ENCODE peak calls at places on chromosome 5, in ten cellular contexts. A is heart right ventricle; P is cerebellar nuclear complex; E is tibial artery; G is stimulated activated naive B cell treated with anti-CD40 and anti-IgM and Interleukin-4, amounts not matched to agents 10 μg/mL and 1 μg/mL and 100 μg/mL, for 72 hours; I is NCI-H510A treated with DMSO at 0.1 percent for 48 hours; W is AG04450; N is aorta; S is sigmoid colon; J is stimulated activated CD4-positive, alpha-beta T cell treated with anti-CD3 and anti-CD28 coated beads, Interleukin-4, amount 100 ng/mL, for 48 hours. K is an unnamed sample.

GRCh38 chr5:150626853-150627276 is 13.6 kb upstream of the SYNPO start:
- DNase-seq in A (peak; percentile 52), P (no peak), E (peak; percentile 90), G (peak; percentile 12), I (no peak), W (no peak), N (peak; percentile 81), S (no peak), J (no peak), K (no peak)

GRCh38 chr5:151509231-151509630 is 61.8 kb downstream of the SLC36A1 start:
- DNase-seq in A (no peak), P (no peak), E (no peak), G (no peak), I (no peak), W (no peak), N (no peak), S (no peak), J (no peak), K (peak; percentile 86)

GRCh38 chr5:10034008-10034407 is 215.7 kb downstream of the ATPSCKMT start:
- DNase-seq in A (peak; percentile 60), P (no peak), E (no peak), G (no peak), I (peak; percentile 68), W (no peak), N (no peak), S (no peak), J (no peak), K (no peak)

GRCh38 chr5:71481441-71481840 is 26.0 kb downstream of the BDP1 start:
- DNase-seq in A (no peak), P (no peak), E (no peak), G (no peak), I (no peak), W (no peak), N (no peak), S (no peak), J (no peak), K (no peak)

GRCh38 chr5:83817591-83817990 is 96.9 kb upstream of the HAPLN1 start:
- DNase-seq in A (no peak), P (no peak), E (no peak), G (no peak), I (no peak), W (no peak), N (no peak), S (no peak), J (no peak), K (no peak)

GRCh38 chr5:69001605-69002004 is 92.2 kb upstream of the SLC30A5 start:
- DNase-seq in A (no peak), P (no peak), E (no peak), G (no peak), I (no peak), W (no peak), N (no peak), S (no peak), J (no peak), K (no peak)

GRCh38 chr5:168359820-168360460 is 68.5 kb downstream of the WWC1 start:
- DNase-seq in A (no peak), P (no peak), E (peak; percentile 1), G (no peak), I (no peak), W (no peak), N (no peak), S (no peak), J (no peak), K (no peak)

GRCh38 chr5:56734066-56734766 is 81.1 kb upstream of the MAP3K1 start:
- DNase-seq in A (no peak), P (peak; percentile 38), E (no peak), G (no peak), I (no peak), W (no peak), N (no peak), S (no peak), J (no peak), K (no peak)

GRCh38 chr5:58090704-58091103 is 369.2 kb downstream of the PLK2 start:
- DNase-seq in A (no peak), P (no peak), E (no peak), G (no peak), I (no peak), W (no peak), N (no peak), S (no peak), J (no peak), K (no peak)

GRCh38 chr5:83377131-83377865 is 94.2 kb upstream of the VCAN start:
- DNase-seq in A (no peak), P (no peak), E (no peak), G (no peak), I (no peak), W (peak; percentile 59), N (no peak), S (no peak), J (no peak), K (no peak)

GRCh38 chr5:96995419-96995818 is 59.5 kb downstream of the LNPEP start:
- DNase-seq in A (no peak), P (no peak), E (no peak), G (no peak), I (no peak), W (no peak), N (no peak), S (no peak), J (no peak), K (no peak)

GRCh38 chr5:104061707-104062106 is 499.1 kb upstream of the NUDT12 start:
- DNase-seq in A (no peak), P (no peak), E (no peak), G (no peak), I (no peak), W (no peak), N (no peak), S (no peak), J (no peak), K (no peak)

GRCh38 chr5:75168026-75168750 is 68.5 kb downstream of the ANKRD31 start:
- DNase-seq in A (no peak), P (no peak), E (no peak), G (no peak), I (no peak), W (no peak), N (no peak), S (no peak), J (no peak), K (no peak)

GRCh38 chr5:158748535-158748934 is 351.2 kb downstream of the EBF1 start:
- DNase-seq in A (no peak), P (no peak), E (no peak), G (no peak), I (no peak), W (no peak), N (no peak), S (no peak), J (no peak), K (no peak)

GRCh38 chr5:145574889-145575573 is 260.1 kb downstream of the PRELID2 start:
- DNase-seq in A (no peak), P (no peak), E (no peak), G (no peak), I (no peak), W (no peak), N (no peak), S (no peak), J (no peak), K (no peak)

GRCh38 chr5:53908752-53909151 is 348.3 kb downstream of the NDUFS4 start:
- DNase-seq in A (no peak), P (no peak), E (no peak), G (no peak), I (no peak), W (no peak), N (no peak), S (no peak), J (no peak), K (no peak)

GRCh38 chr5:26278078-26278477 is 760.3 kb downstream of the CDH9 start:
- DNase-seq in A (no peak), P (no peak), E (no peak), G (no peak), I (no peak), W (no peak), N (no peak), S (no peak), J (no peak), K (no peak)

GRCh38 chr5:150142800-150143724 is 12.6 kb downstream of the PDGFRB start:
- DNase-seq in A (peak; percentile 81), P (no peak), E (peak; percentile 96), G (no peak), I (no peak), W (peak; percentile 92), N (peak; percentile 93), S (peak; percentile 96), J (no peak), K (peak; percentile 92)

GRCh38 chr5:153999995-154000394 is 38.7 kb downstream of the FAM114A2 start:
- DNase-seq in A (no peak), P (no peak), E (no peak), G (no peak), I (no peak), W (no peak), N (no peak), S (no peak), J (no peak), K (no peak)

GRCh38 chr5:133245191-133246052 is 193.6 kb downstream of the HSPA4 start:
- DNase-seq in A (no peak), P (no peak), E (no peak), G (no peak), I (peak; percentile 50), W (peak; percentile 85), N (peak; percentile 12), S (no peak), J (peak; percentile 28), K (peak; percentile 93)

GRCh38 chr5:144368556-144368955 is 197.9 kb downstream of the KCTD16 start:
- DNase-seq in A (no peak), P (no peak), E (no peak), G (no peak), I (peak; percentile 23), W (no peak), N (no peak), S (no peak), J (no peak), K (no peak)

GRCh38 chr5:36854402-36855140 is 22.0 kb upstream of the NIPBL start:
- DNase-seq in A (no peak), P (no peak), E (no peak), G (no peak), I (no peak), W (no peak), N (no peak), S (no peak), J (no peak), K (no peak)

GRCh38 chr5:136799806-136800372 is 434.5 kb upstream of the TRPC7 start:
- DNase-seq in A (no peak), P (no peak), E (no peak), G (no peak), I (no peak), W (no peak), N (no peak), S (no peak), J (no peak), K (no peak)

GRCh38 chr5:18299166-18299565 is 664.9 kb downstream of the TAF11L14 start:
- DNase-seq in A (no peak), P (no peak), E (no peak), G (no peak), I (no peak), W (no peak), N (no peak), S (no peak), J (no peak), K (no peak)

GRCh38 chr5:39223568-39224156 is 4.3 kb upstream of the FYB1 start:
- DNase-seq in A (no peak), P (no peak), E (no peak), G (no peak), I (no peak), W (no peak), N (no peak), S (no peak), J (no peak), K (no peak)